ENCODE peak calls at places on chromosomes 12 and 14, in four cellular contexts. One of them, this sample, is unnamed.

GRCh38 chr12:77999074-77999715 is 168.5 kb downstream of the NAV3 start:
- DNase-seq in heart right ventricle: no peak
- DNase-seq in ovary: no peak
- DNase-seq in left ventricle myocardium inferior: no peak
- DNase-seq in this sample: no peak

GRCh38 chr12:29725587-29726320 is 58.0 kb downstream of the TMTC1 start:
- DNase-seq in left ventricle myocardium inferior: peak; percentile 75
- DNase-seq in heart right ventricle: peak; percentile 81
- DNase-seq in ovary: peak; percentile 51
- DNase-seq in this sample: peak; percentile 86

GRCh38 chr14:103302966-103303365 is 31.1 kb upstream of the EIF5 start:
- DNase-seq in left ventricle myocardium inferior: no peak
- DNase-seq in heart right ventricle: no peak
- DNase-seq in ovary: no peak
- DNase-seq in this sample: no peak

GRCh38 chr12:11822071-11822818 is 172.8 kb downstream of the ETV6 start:
- DNase-seq in left ventricle myocardium inferior: no peak
- DNase-seq in ovary: no peak
- DNase-seq in heart right ventricle: no peak
- DNase-seq in this sample: no peak

GRCh38 chr12:66403746-66404145 is 101.5 kb downstream of the HELB start:
- DNase-seq in left ventricle myocardium inferior: no peak
- DNase-seq in ovary: no peak
- DNase-seq in heart right ventricle: no peak
- DNase-seq in this sample: no peak

GRCh38 chr12:28294300-28294699 is 104.0 kb downstream of the CCDC91 start:
- DNase-seq in ovary: no peak
- DNase-seq in heart right ventricle: no peak
- DNase-seq in left ventricle myocardium inferior: no peak
- DNase-seq in this sample: no peak

GRCh38 chr12:30959110-30959710 is 32.7 kb downstream of the TSPAN11 start:
- DNase-seq in heart right ventricle: no peak
- DNase-seq in left ventricle myocardium inferior: no peak
- DNase-seq in ovary: no peak
- DNase-seq in this sample: no peak

GRCh38 chr14:76091036-76091435 is 60.7 kb upstream of the GPATCH2L start:
- DNase-seq in left ventricle myocardium inferior: peak; percentile 65
- DNase-seq in ovary: no peak
- DNase-seq in heart right ventricle: peak; percentile 42
- DNase-seq in this sample: no peak

GRCh38 chr14:50052517-50052916 is 63.9 kb downstream of the VCPKMT start:
- DNase-seq in ovary: no peak
- DNase-seq in heart right ventricle: no peak
- DNase-seq in left ventricle myocardium inferior: no peak
- DNase-seq in this sample: no peak

GRCh38 chr12:72982351-72982750 is 710.2 kb downstream of the TRHDE start:
- DNase-seq in heart right ventricle: no peak
- DNase-seq in left ventricle myocardium inferior: no peak
- DNase-seq in ovary: no peak
- DNase-seq in this sample: no peak

GRCh38 chr12:74646831-74647230 is 109.2 kb downstream of the ATXN7L3B start:
- DNase-seq in heart right ventricle: no peak
- DNase-seq in left ventricle myocardium inferior: no peak
- DNase-seq in ovary: no peak
- DNase-seq in this sample: no peak

GRCh38 chr14:60647081-60647836 is 2.0 kb downstream of the SIX1 start:
- DNase-seq in heart right ventricle: no peak
- DNase-seq in left ventricle myocardium inferior: no peak
- DNase-seq in ovary: no peak
- DNase-seq in this sample: no peak

GRCh38 chr12:43090981-43091380 is 461.0 kb downstream of the ADAMTS20 start:
- DNase-seq in heart right ventricle: no peak
- DNase-seq in left ventricle myocardium inferior: no peak
- DNase-seq in ovary: no peak
- DNase-seq in this sample: no peak

GRCh38 chr12:107011519-107011918 is 24.6 kb upstream of the MTERF2 start:
- DNase-seq in heart right ventricle: no peak
- DNase-seq in left ventricle myocardium inferior: no peak
- DNase-seq in ovary: no peak
- DNase-seq in this sample: no peak

GRCh38 chr12:20624718-20625117 is 70.4 kb upstream of the SLCO1C1 start:
- DNase-seq in heart right ventricle: no peak
- DNase-seq in left ventricle myocardium inferior: no peak
- DNase-seq in ovary: peak; percentile 23
- DNase-seq in this sample: no peak

GRCh38 chr14:101030586-101030985 is 127.1 kb upstream of the RTL1 start:
- DNase-seq in heart right ventricle: no peak
- DNase-seq in ovary: no peak
- DNase-seq in left ventricle myocardium inferior: peak; percentile 6
- DNase-seq in this sample: no peak

GRCh38 chr14:23028800-23029199 is 5.9 kb downstream of the PSMB5 start:
- DNase-seq in ovary: no peak
- DNase-seq in heart right ventricle: no peak
- DNase-seq in left ventricle myocardium inferior: no peak
- DNase-seq in this sample: no peak

GRCh38 chr12:82793882-82794281 is 107.2 kb downstream of the TMTC2 start:
- DNase-seq in ovary: no peak
- DNase-seq in left ventricle myocardium inferior: no peak
- DNase-seq in heart right ventricle: no peak
- DNase-seq in this sample: no peak

DNA sequence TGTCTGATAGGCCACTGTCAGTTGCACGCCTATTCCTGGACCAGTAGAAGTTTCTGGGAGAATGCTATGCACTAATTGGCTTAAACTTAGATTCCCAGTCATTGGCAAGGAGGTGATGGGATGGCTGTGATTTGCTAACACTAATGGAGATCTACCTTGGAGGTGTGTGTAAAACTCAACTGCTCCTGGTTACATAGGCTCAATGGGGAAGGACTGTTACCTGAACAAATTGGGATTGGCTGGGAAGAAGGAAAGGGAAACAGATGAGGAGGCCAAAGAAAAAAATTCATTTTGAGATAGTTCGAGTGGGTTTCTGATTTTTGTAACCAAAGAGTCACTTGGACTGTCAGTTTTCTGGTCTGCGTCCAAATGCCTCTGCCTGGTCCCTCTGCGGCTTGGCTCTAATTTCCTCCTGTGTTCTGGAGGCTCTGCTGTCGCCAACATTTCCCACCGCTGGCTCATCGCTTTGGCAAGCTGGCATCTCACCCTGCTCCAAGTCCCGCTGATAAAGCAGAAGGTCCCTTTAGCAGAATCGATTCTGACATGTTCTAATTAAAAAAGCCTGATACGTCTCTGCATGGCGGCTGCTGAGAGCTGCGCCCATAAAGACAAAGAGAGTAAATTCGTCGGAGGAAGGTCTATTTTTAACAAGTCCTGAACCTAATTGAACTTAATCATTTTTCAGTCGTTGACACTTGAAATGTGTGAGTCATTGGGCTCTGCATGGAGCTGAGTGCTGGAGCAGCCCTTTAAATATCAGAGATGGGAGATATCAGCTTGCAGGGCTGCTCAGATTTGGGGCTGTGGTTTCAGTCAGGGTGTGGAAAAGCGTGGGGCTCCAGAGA is 2.0 kb upstream of the CCDC63 start:
- DNase-seq in left ventricle myocardium inferior: peak; percentile 62
- DNase-seq in ovary: no peak
- DNase-seq in heart right ventricle: peak; percentile 70
- DNase-seq in this sample: no peak
- H3K4me3 ChIP-seq in left ventricle myocardium inferior: peak overlapping the region; percentile 8
- H3K4me3 ChIP-seq in ovary: no peak overlapping the region
- H3K4me3 ChIP-seq in heart right ventricle: no peak overlapping the region
- H3K4me3 ChIP-seq in this sample: peak overlapping the region; percentile 35

GRCh38 chr14:21093018-21093417 is 5.4 kb downstream of the ZNF219 start:
- DNase-seq in left ventricle myocardium inferior: no peak
- DNase-seq in heart right ventricle: peak; percentile 4
- DNase-seq in ovary: no peak
- DNase-seq in this sample: no peak
- H3K4me3 ChIP-seq in left ventricle myocardium inferior: no peak overlapping the region
- H3K4me3 ChIP-seq in heart right ventricle: no peak overlapping the region
- H3K4me3 ChIP-seq in ovary: no peak overlapping the region
- H3K4me3 ChIP-seq in this sample: no peak overlapping the region

GRCh38 chr14:99244960-99245340 is 27.0 kb downstream of the BCL11B start:
- DNase-seq in ovary: no peak
- DNase-seq in heart right ventricle: no peak
- DNase-seq in left ventricle myocardium inferior: no peak
- DNase-seq in this sample: no peak

GRCh38 chr14:99242816-99243795 is 28.9 kb downstream of the BCL11B start:
- DNase-seq in left ventricle myocardium inferior: no peak
- DNase-seq in ovary: no peak
- DNase-seq in heart right ventricle: no peak
- DNase-seq in this sample: no peak

GRCh38 chr14:99246536-99247083 is 25.4 kb downstream of the BCL11B start:
- DNase-seq in ovary: no peak
- DNase-seq in left ventricle myocardium inferior: no peak
- DNase-seq in heart right ventricle: no peak
- DNase-seq in this sample: no peak

GRCh38 chr14:99245541-99246511 is 26.2 kb downstream of the BCL11B start:
- DNase-seq in ovary: no peak
- DNase-seq in left ventricle myocardium inferior: no peak
- DNase-seq in heart right ventricle: no peak
- DNase-seq in this sample: no peak

GRCh38 chr14:99244299-99244959 is 27.6 kb downstream of the BCL11B start:
- DNase-seq in ovary: no peak
- DNase-seq in heart right ventricle: no peak
- DNase-seq in left ventricle myocardium inferior: no peak
- DNase-seq in this sample: no peak
- H3K4me3 ChIP-seq in ovary: no peak overlapping the region
- H3K4me3 ChIP-seq in heart right ventricle: no peak overlapping the region
- H3K4me3 ChIP-seq in left ventricle myocardium inferior: no peak overlapping the region
- H3K4me3 ChIP-seq in this sample: no peak overlapping the region

GRCh38 chr12:57080855-57081254 is 2.3 kb upstream of the NEMP1 start:
- DNase-seq in heart right ventricle: no peak
- DNase-seq in ovary: no peak
- DNase-seq in left ventricle myocardium inferior: no peak
- DNase-seq in this sample: no peak

GRCh38 chr12:57079821-57080220 is 1.2 kb upstream of the NEMP1 start:
- DNase-seq in heart right ventricle: no peak
- DNase-seq in left ventricle myocardium inferior: no peak
- DNase-seq in ovary: no peak
- DNase-seq in this sample: no peak

GRCh38 chr12:57078519-57079404 is at the start of gene NEMP1:
- DNase-seq in heart right ventricle: peak; percentile 98
- DNase-seq in left ventricle myocardium inferior: peak; percentile 94
- DNase-seq in ovary: peak; percentile 97
- DNase-seq in this sample: peak; percentile 99
- H3K4me3 ChIP-seq in heart right ventricle: peak within 1 kb of the TSS; percentile 87
- H3K4me3 ChIP-seq in left ventricle myocardium inferior: peak within 1 kb of the TSS; percentile 84
- H3K4me3 ChIP-seq in ovary: peak within 1 kb of the TSS; percentile 71
- H3K4me3 ChIP-seq in this sample: peak within 1 kb of the TSS; percentile 80

DNA sequence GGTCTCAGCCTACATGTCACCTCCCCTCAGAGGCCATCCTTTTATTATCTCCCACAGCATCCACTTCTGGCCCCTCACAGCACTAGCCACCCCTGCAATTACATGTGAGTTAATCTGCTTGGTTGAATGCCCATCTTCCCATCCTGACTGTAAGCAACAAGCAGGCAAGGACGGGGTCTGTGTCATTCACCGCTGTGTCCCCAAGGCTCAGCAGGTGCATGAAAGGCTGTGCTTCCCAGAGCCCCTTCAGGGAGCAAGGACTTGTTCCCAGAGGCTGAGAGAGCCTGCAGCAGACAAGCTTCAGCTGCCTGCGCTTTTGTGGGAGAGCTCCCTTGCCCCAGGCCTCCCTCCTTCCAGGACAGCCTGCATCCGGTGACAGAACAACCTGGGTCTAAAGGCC is 172.7 kb upstream of the GSC start:
- DNase-seq in left ventricle myocardium inferior: no peak
- DNase-seq in heart right ventricle: no peak
- DNase-seq in ovary: no peak
- DNase-seq in this sample: no peak
- H3K4me3 ChIP-seq in left ventricle myocardium inferior: no peak overlapping the region
- H3K4me3 ChIP-seq in heart right ventricle: no peak overlapping the region
- H3K4me3 ChIP-seq in ovary: no peak overlapping the region
- H3K4me3 ChIP-seq in this sample: no peak overlapping the region

GRCh38 chr14:91338369-91338768 is 79.3 kb downstream of the CCDC88C start:
- DNase-seq in ovary: no peak
- DNase-seq in heart right ventricle: no peak
- DNase-seq in left ventricle myocardium inferior: no peak
- DNase-seq in this sample: no peak

GRCh38 chr14:91341331-91342242 is 76.0 kb downstream of the CCDC88C start:
- DNase-seq in left ventricle myocardium inferior: no peak
- DNase-seq in heart right ventricle: no peak
- DNase-seq in ovary: no peak
- DNase-seq in this sample: no peak

GRCh38 chr14:91339606-91340369 is 77.8 kb downstream of the CCDC88C start:
- DNase-seq in left ventricle myocardium inferior: no peak
- DNase-seq in heart right ventricle: no peak
- DNase-seq in ovary: no peak
- DNase-seq in this sample: no peak

GRCh38 chr14:91337699-91338335 is 79.8 kb downstream of the CCDC88C start:
- DNase-seq in left ventricle myocardium inferior: no peak
- DNase-seq in heart right ventricle: no peak
- DNase-seq in ovary: no peak
- DNase-seq in this sample: no peak

DNA sequence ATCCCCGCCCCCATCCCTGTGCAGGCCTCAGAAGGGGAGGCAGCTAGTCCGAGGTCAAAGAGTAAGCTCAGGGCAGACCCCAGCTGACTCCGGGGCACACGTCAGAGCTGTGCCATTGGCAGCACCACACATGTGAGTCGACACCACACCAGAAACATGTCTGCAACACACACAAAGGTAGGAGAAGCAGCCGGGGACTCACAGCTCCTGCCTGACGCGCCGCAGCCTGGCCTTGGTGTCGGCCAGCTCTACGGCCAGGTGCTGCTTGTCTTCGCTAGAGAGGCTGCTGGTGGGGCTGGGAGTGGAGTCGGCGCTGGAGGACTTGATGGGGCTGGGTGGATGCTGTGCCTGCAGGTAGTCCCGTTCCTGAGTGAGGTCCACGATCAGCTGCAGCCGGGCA is 78.5 kb downstream of the CCDC88C start:
- DNase-seq in left ventricle myocardium inferior: no peak
- DNase-seq in heart right ventricle: no peak
- DNase-seq in ovary: no peak
- DNase-seq in this sample: no peak
- H3K4me3 ChIP-seq in left ventricle myocardium inferior: no peak overlapping the region
- H3K4me3 ChIP-seq in heart right ventricle: no peak overlapping the region
- H3K4me3 ChIP-seq in ovary: no peak overlapping the region
- H3K4me3 ChIP-seq in this sample: no peak overlapping the region

GRCh38 chr12:1575287-1575798 is 19.0 kb downstream of the FBXL14 start:
- DNase-seq in left ventricle myocardium inferior: no peak
- DNase-seq in heart right ventricle: no peak
- DNase-seq in ovary: no peak
- DNase-seq in this sample: no peak

GRCh38 chr12:1576410-1577240 is 17.8 kb downstream of the FBXL14 start:
- DNase-seq in ovary: peak; percentile 62
- DNase-seq in heart right ventricle: peak; percentile 55
- DNase-seq in left ventricle myocardium inferior: no peak
- DNase-seq in this sample: no peak

GRCh38 chr12:1573960-1574862 is 20.2 kb downstream of the FBXL14 start:
- DNase-seq in heart right ventricle: no peak
- DNase-seq in ovary: no peak
- DNase-seq in left ventricle myocardium inferior: no peak
- DNase-seq in this sample: no peak

GRCh38 chr12:1574863-1575254 is 19.5 kb downstream of the FBXL14 start:
- DNase-seq in heart right ventricle: no peak
- DNase-seq in ovary: no peak
- DNase-seq in left ventricle myocardium inferior: no peak
- DNase-seq in this sample: no peak

GRCh38 chr12:1575799-1576401 is 18.5 kb downstream of the FBXL14 start:
- DNase-seq in heart right ventricle: no peak
- DNase-seq in left ventricle myocardium inferior: no peak
- DNase-seq in ovary: no peak
- DNase-seq in this sample: no peak
- H3K4me3 ChIP-seq in heart right ventricle: peak overlapping the region; percentile 32
- H3K4me3 ChIP-seq in left ventricle myocardium inferior: peak overlapping the region; percentile 45
- H3K4me3 ChIP-seq in ovary: peak overlapping the region; percentile 20
- H3K4me3 ChIP-seq in this sample: peak overlapping the region; percentile 56

This sample was measured in coronary artery.